ENCODE peak calls at places on chromosomes 13 and 19, in six cellular contexts. T is epithelial cell of esophagus, Q is gastrocnemius medialis, J is RPMI8226, W is A673, F is glutamatergic neuron. P is an unnamed sample.
A peak's percentile ranks its signal among the peaks of the same experiment; 100 is the strongest.

GRCh38 chr13:24146961-24147569 is 13.5 kb upstream of the SPATA13 start:
- DNase-seq in W (no peak), Q (no peak), F (no peak), T (peak; percentile 65), J (no peak), P (no peak)

GRCh38 chr19:8397291-8397690 is 7.1 kb downstream of the RAB11B start:
- DNase-seq in F (no peak), T (peak; percentile 38), Q (no peak), J (no peak), W (no peak), P (no peak)

GRCh38 chr13:52787212-52787611 is 47.6 kb upstream of the CNMD start:
- DNase-seq in F (no peak), Q (no peak), W (no peak), T (no peak), J (no peak), P (no peak)

GRCh38 chr19:30367421-30367820 is 4.8 kb upstream of the ZNF536 start:
- DNase-seq in J (no peak), W (no peak), F (no peak), T (no peak), Q (no peak), P (no peak)

GRCh38 chr19:56750658-56751057 is 79.1 kb upstream of the ZNF835 start:
- DNase-seq in F (no peak), J (no peak), Q (no peak), T (no peak), W (no peak), P (no peak)

GRCh38 chr19:38667552-38668205 is 20.2 kb downstream of the ACTN4 start:
- DNase-seq in J (no peak), T (peak; percentile 62), F (no peak), Q (no peak), W (peak; percentile 54), P (peak; percentile 44)

GRCh38 chr19:1799695-1800342 is 12.3 kb downstream of the ATP8B3 start:
- DNase-seq in W (no peak), J (no peak), F (no peak), T (no peak), Q (no peak), P (no peak)

GRCh38 chr19:46602392-46603194 is 1.5 kb downstream of the CALM3 start:
- DNase-seq in Q (no peak), J (no peak), T (no peak), F (no peak), W (no peak), P (no peak)

GRCh38 chr19:53865918-53866696 is 1.6 kb upstream of the MYADM start:
- DNase-seq in J (peak; percentile 83), F (peak; percentile 82), Q (peak; percentile 15), W (peak; percentile 57), T (peak; percentile 54), P (peak; percentile 81)

GRCh38 chr13:27088619-27089018 is 83.0 kb downstream of the USP12 start:
- DNase-seq in F (no peak), T (no peak), Q (peak; percentile 11), W (no peak), J (no peak), P (no peak)

GRCh38 chr19:50977626-50978025 is 6.1 kb downstream of the KLK7 start:
- DNase-seq in J (no peak), T (no peak), Q (no peak), F (no peak), W (no peak), P (no peak)

GRCh38 chr13:20258208-20258962 is 26.3 kb upstream of the GJB6 start:
- DNase-seq in Q (no peak), J (no peak), T (no peak), F (no peak), W (no peak), P (no peak)

GRCh38 chr19:30696514-30696913 is 324.3 kb downstream of the ZNF536 start:
- DNase-seq in W (peak; percentile 67), Q (no peak), J (peak; percentile 63), T (no peak), F (peak; percentile 77), P (no peak)

GRCh38 chr19:17997969-17998826 is 9.8 kb upstream of the ARRDC2 start:
- DNase-seq in Q (no peak), F (no peak), T (no peak), W (no peak), J (peak; percentile 67), P (no peak)

GRCh38 chr19:37738371-37738770 is 18.8 kb upstream of the ZNF607 start:
- DNase-seq in J (no peak), F (no peak), T (no peak), Q (no peak), W (no peak), P (no peak)

GRCh38 chr19:5103061-5103701 is 134.3 kb downstream of the KDM4B start:
- DNase-seq in Q (peak; percentile 77), J (no peak), F (no peak), W (peak; percentile 80), T (no peak), P (peak; percentile 75)

GRCh38 chr19:48810151-48810550 is 678 bp downstream of the BCAT2 start:
- DNase-seq in W (no peak), J (peak; percentile 10), F (no peak), T (no peak), Q (no peak), P (no peak)

GRCh38 chr19:34363094-34363493 is 1.9 kb upstream of the GPI start:
- DNase-seq in T (no peak), W (no peak), F (no peak), J (no peak), Q (no peak), P (no peak)

GRCh38 chr13:27339299-27339698 is 68.7 kb downstream of the RASL11A start:
- DNase-seq in Q (no peak), T (peak; percentile 64), F (peak; percentile 58), W (peak; percentile 68), J (peak; percentile 57), P (no peak)

GRCh38 chr13:33245505-33245904 is 40.0 kb downstream of the STARD13 start:
- DNase-seq in Q (no peak), J (no peak), W (no peak), T (no peak), F (no peak), P (no peak)

GRCh38 chr13:32284927-32285632 is 30.1 kb downstream of the ZAR1L start:
- DNase-seq in J (no peak), T (peak; percentile 66), W (peak; percentile 68), F (no peak), Q (no peak), P (peak; percentile 49)

GRCh38 chr13:43776680-43777079 is 10.1 kb downstream of the ENOX1 start:
- DNase-seq in J (no peak), T (no peak), W (peak; percentile 14), F (no peak), Q (no peak), P (no peak)

GRCh38 chr13:27672025-27672424 is 50.3 kb downstream of the POLR1D start:
- DNase-seq in Q (no peak), W (no peak), F (no peak), T (no peak), J (no peak), P (no peak)

GRCh38 chr19:5484398-5485285 is 29.4 kb downstream of the ZNRF4 start:
- DNase-seq in J (no peak), W (peak; percentile 42), Q (no peak), T (no peak), F (peak; percentile 66), P (no peak)

GRCh38 chr19:7694499-7694898 is 7.4 kb downstream of the FCER2 start:
- DNase-seq in Q (no peak), W (no peak), T (no peak), F (no peak), J (no peak), P (no peak)

GRCh38 chr19:9705836-9706235 is 30.9 kb upstream of the ZNF562 start:
- DNase-seq in Q (no peak), W (peak; percentile 19), F (no peak), T (no peak), J (no peak), P (no peak)

GRCh38 chr13:113109151-113110047 is 3.8 kb downstream of the F7 start:
- DNase-seq in T (no peak), J (no peak), F (peak; percentile 44), Q (no peak), W (no peak), P (no peak)

GRCh38 chr13:40940841-40941240 is 78.3 kb downstream of the ELF1 start:
- DNase-seq in T (no peak), W (no peak), J (no peak), Q (no peak), F (no peak), P (no peak)

GRCh38 chr19:5968431-5969373 is 9.2 kb downstream of the RANBP3 start:
- DNase-seq in T (peak; percentile 89), W (no peak), F (no peak), Q (no peak), J (no peak), P (no peak)

GRCh38 chr19:49436381-49437017 is 4.8 kb downstream of the SLC17A7 start:
- DNase-seq in W (no peak), Q (no peak), J (peak; percentile 59), F (peak; percentile 84), T (no peak), P (no peak)

GRCh38 chr13:25018729-25019115 is 77.2 kb upstream of the PABPC3 start:
- DNase-seq in J (peak; percentile 29), Q (no peak), W (no peak), F (peak; percentile 21), T (no peak), P (no peak)

GRCh38 chr13:99080131-99080530 is 102.3 kb upstream of the DOCK9 start:
- DNase-seq in Q (no peak), F (no peak), T (no peak), W (no peak), J (no peak), P (no peak)

GRCh38 chr13:51999525-51999924 is 11.7 kb downstream of the ATP7B start:
- DNase-seq in T (peak; percentile 39), W (no peak), J (peak; percentile 68), F (no peak), Q (peak; percentile 67), P (no peak)

GRCh38 chr19:46065486-46065885 is 24.7 kb upstream of the IGFL4 start:
- DNase-seq in T (peak; percentile 80), F (no peak), Q (no peak), W (no peak), J (no peak), P (peak; percentile 55)

P was measured in AG08395.